ENCODE peak calls at places on chromosomes 5 and 9, in ten cellular contexts. R, M, I, D, P, N, X, Z, L and J are unnamed samples.

GRCh38 chr5:39547548-39548154 is 122.9 kb upstream of the DAB2 start:
- DNase-seq in P (peak; percentile 84), X (peak; percentile 60), D (peak; percentile 16), R (peak; percentile 19), N (no peak), Z (peak; percentile 70), L (peak; percentile 35), M (peak; percentile 68), I (peak; percentile 62), J (peak; percentile 85)

GRCh38 chr9:112705773-112706427 is 12.0 kb downstream of the INIP start:
- DNase-seq in M (peak; percentile 61), P (peak; percentile 13), D (no peak), X (peak; percentile 21), N (peak; percentile 36), R (no peak), L (no peak), Z (peak; percentile 13), I (no peak), J (no peak)

GRCh38 chr5:43312699-43313034 is 545 bp downstream of the HMGCS1 start:
- DNase-seq in Z (peak; percentile 33), X (no peak), P (no peak), I (peak; percentile 34), M (no peak), N (no peak), R (peak; percentile 28), D (peak; percentile 12), L (peak; percentile 55), J (peak; percentile 68)

GRCh38 chr9:129422843-129423700 is 197.8 kb downstream of the C9orf50 start:
- DNase-seq in R (no peak), P (no peak), I (no peak), L (no peak), Z (no peak), M (no peak), X (no peak), D (no peak), N (no peak), J (no peak)

GRCh38 chr5:173753307-173754168 is 134.6 kb upstream of the CPEB4 start:
- DNase-seq in D (no peak), M (no peak), P (no peak), R (no peak), L (no peak), I (no peak), Z (peak; percentile 62), X (no peak), N (no peak), J (no peak)

GRCh38 chr5:105554613-105555169 is 1992.1 kb upstream of the NUDT12 start:
- DNase-seq in L (no peak), D (no peak), X (no peak), R (no peak), N (no peak), M (no peak), Z (no peak), P (no peak), I (no peak), J (no peak)

GRCh38 chr5:40551706-40552557 is 127.8 kb upstream of the PTGER4 start:
- DNase-seq in M (no peak), R (no peak), I (peak; percentile 92), D (peak; percentile 75), P (peak; percentile 95), Z (peak; percentile 79), N (no peak), X (peak; percentile 66), L (peak; percentile 18), J (no peak)

GRCh38 chr9:125912261-125912660 is 165.1 kb downstream of the PBX3 start:
- DNase-seq in I (no peak), Z (no peak), R (peak; percentile 61), D (no peak), X (no peak), M (no peak), L (no peak), N (no peak), P (no peak), J (no peak)

GRCh38 chr5:92145852-92146251 is 762.7 kb upstream of the ARRDC3 start:
- DNase-seq in Z (no peak), D (no peak), L (no peak), M (no peak), R (no peak), I (no peak), P (no peak), X (no peak), N (no peak), J (no peak)

GRCh38 chr9:137836151-137836830 is 41.3 kb upstream of the CACNA1B start:
- DNase-seq in M (no peak), X (no peak), P (no peak), R (no peak), Z (no peak), L (no peak), I (no peak), D (no peak), N (no peak), J (no peak)

GRCh38 chr9:120904999-120905793 is 21.4 kb downstream of the TRAF1 start:
- DNase-seq in P (no peak), D (no peak), Z (no peak), L (no peak), R (no peak), X (no peak), N (no peak), I (no peak), M (no peak), J (no peak)

GRCh38 chr5:167378894-167379723 is 912.3 kb upstream of the WWC1 start:
- DNase-seq in N (no peak), R (no peak), L (no peak), I (no peak), D (no peak), M (no peak), P (no peak), Z (no peak), X (no peak), J (no peak)

GRCh38 chr5:132026516-132027008 is 15.1 kb upstream of the ACSL6 start:
- DNase-seq in X (no peak), L (no peak), M (no peak), Z (no peak), P (no peak), R (no peak), N (peak; percentile 26), D (no peak), I (no peak), J (no peak)

GRCh38 chr5:111439473-111440075 is 72.8 kb downstream of the STARD4 start:
- DNase-seq in N (no peak), P (peak; percentile 56), I (peak; percentile 34), R (no peak), X (no peak), M (no peak), L (no peak), D (no peak), Z (no peak), J (no peak)

GRCh38 chr9:35909687-35910612 is 660 bp downstream of the SPAAR start:
- DNase-seq in P (no peak), R (no peak), L (no peak), X (no peak), N (no peak), I (no peak), Z (no peak), M (no peak), D (no peak), J (no peak)

GRCh38 chr5:52469420-52469819 is 318.3 kb upstream of the ITGA1 start:
- DNase-seq in Z (no peak), N (no peak), P (no peak), M (no peak), X (no peak), R (no peak), D (no peak), L (peak; percentile 65), I (no peak), J (peak; percentile 24)

GRCh38 chr5:149365418-149365817 is 7.6 kb downstream of the PCYOX1L start:
- DNase-seq in D (no peak), N (no peak), P (peak; percentile 16), I (no peak), M (no peak), X (no peak), L (peak; percentile 48), Z (no peak), R (no peak), J (no peak)

GRCh38 chr5:15929616-15930303 is 249.8 kb downstream of the MARCHF11 start:
- DNase-seq in L (no peak), Z (no peak), R (no peak), X (peak; percentile 69), N (no peak), P (peak; percentile 29), M (no peak), I (no peak), D (no peak), J (no peak)

GRCh38 chr9:3238241-3238640 is 287.6 kb downstream of the RFX3 start:
- DNase-seq in R (no peak), D (no peak), N (no peak), I (no peak), Z (no peak), L (no peak), P (peak; percentile 16), M (no peak), X (no peak), J (no peak)

GRCh38 chr9:136339173-136339957 is 12.0 kb downstream of the GPSM1 start:
- DNase-seq in P (peak; percentile 64), N (peak; percentile 85), R (no peak), M (peak; percentile 26), I (peak; percentile 84), D (peak; percentile 98), Z (no peak), L (peak; percentile 35), X (no peak), J (peak; percentile 85)

GRCh38 chr5:55172937-55173695 is at the start of gene CDC20B:
- DNase-seq in I (peak; percentile 95), P (peak; percentile 93), D (peak; percentile 72), M (peak; percentile 48), R (peak; percentile 37), L (peak; percentile 53), X (peak; percentile 36), N (peak; percentile 78), Z (peak; percentile 81), J (peak; percentile 83)

GRCh38 chr5:163614787-163615186 is 109.4 kb downstream of the MAT2B start:
- DNase-seq in N (no peak), R (no peak), Z (no peak), P (no peak), D (no peak), I (no peak), M (peak; percentile 43), X (no peak), L (no peak), J (peak; percentile 4)

GRCh38 chr5:159504106-159504856 is 174.0 kb upstream of the IL12B start:
- DNase-seq in D (no peak), M (no peak), Z (no peak), N (no peak), X (peak; percentile 60), P (peak; percentile 75), R (no peak), L (no peak), I (no peak), J (no peak)

GRCh38 chr9:72769546-72769945 is 183.3 kb downstream of the ALDH1A1 start:
- DNase-seq in I (no peak), N (no peak), P (no peak), X (no peak), D (no peak), L (no peak), M (no peak), R (no peak), Z (no peak), J (no peak)

GRCh38 chr9:37732952-37733351 is 20.7 kb upstream of the TRMT10B start:
- DNase-seq in M (no peak), L (no peak), P (no peak), N (no peak), X (no peak), R (no peak), I (no peak), D (no peak), Z (no peak), J (no peak)

GRCh38 chr5:39479537-39479936 is 54.8 kb upstream of the DAB2 start:
- DNase-seq in R (no peak), L (no peak), I (no peak), P (no peak), N (no peak), Z (no peak), X (no peak), D (no peak), M (no peak), J (no peak)

GRCh38 chr5:35478856-35479682 is 138.6 kb upstream of the SPEF2 start:
- DNase-seq in M (no peak), P (peak; percentile 72), L (peak; percentile 69), I (peak; percentile 32), X (peak; percentile 11), D (peak; percentile 15), Z (peak; percentile 71), R (no peak), N (no peak), J (peak; percentile 88)

GRCh38 chr5:170986598-170986997 is 124.8 kb downstream of the RANBP17 start:
- DNase-seq in I (no peak), X (peak; percentile 0), Z (no peak), P (peak; percentile 31), M (peak; percentile 3), D (no peak), L (peak; percentile 15), R (peak; percentile 34), N (no peak), J (peak; percentile 57)